ENCODE peak calls at places on chromosome 14, in nine cellular contexts. K is activated T-helper 1 cell treated with anti-CD3 and anti-CD28 coated beads, Interleukin-2, amount 50 U/mL, for 16 hours; H is NCI-H510A; U is islet precursor cell; D is amniotic stem cell; B is smooth muscle cell of the brain vasculature; L is astrocyte of the spinal cord; I is stimulated activated CD4-positive, alpha-beta T cell treated with anti-CD3 and anti-CD28 coated beads, Interleukin-1b, Interleukin-23, amount 100 ng/mL, for 1 hour; X is HEK293T. J is an unnamed sample.

GRCh38 chr14:93702946-93703345 is 85.3 kb downstream of the PRIMA1 start:
- DNase-seq in D (no peak), H (no peak), L (no peak), B (no peak), X (no peak), K (no peak), U (no peak), I (no peak), J (no peak)

GRCh38 chr14:50001146-50001998 is 108.5 kb downstream of the ARF6 start:
- DNase-seq in L (peak), K (peak), D (no peak), B (no peak), U (peak), H (peak), X (no peak), I (peak), J (no peak)

GRCh38 chr14:85437143-85437542 is 92.8 kb upstream of the FLRT2 start:
- DNase-seq in K (no peak), L (peak), I (no peak), U (peak), B (no peak), H (no peak), D (no peak), X (no peak), J (no peak)

GRCh38 chr14:71403673-71404072 is 496.4 kb downstream of the PCNX1 start:
- DNase-seq in B (no peak), K (no peak), D (no peak), I (no peak), H (peak), L (peak), X (peak), U (peak), J (no peak)

GRCh38 chr14:70121521-70121920 is 67.2 kb downstream of the SLC8A3 start:
- DNase-seq in K (no peak), D (no peak), I (no peak), U (no peak), L (no peak), H (no peak), X (no peak), B (no peak), J (no peak)

GRCh38 chr14:53510281-53510912 is 357.3 kb upstream of the DDHD1 start:
- DNase-seq in L (no peak), B (no peak), I (no peak), U (no peak), D (no peak), K (no peak), H (no peak), X (no peak), J (no peak)

GRCh38 chr14:91252901-91253794 is 8.6 kb upstream of the GPR68 start:
- DNase-seq in B (no peak), L (no peak), I (no peak), H (peak), K (no peak), U (peak), D (no peak), X (peak), J (no peak)

GRCh38 chr14:104239866-104240301 is 101.5 kb downstream of the KIF26A start:
- DNase-seq in B (no peak), U (peak), X (no peak), K (no peak), D (no peak), H (no peak), L (no peak), I (no peak), J (no peak)

GRCh38 chr14:81164167-81164774 is 56.5 kb downstream of the GTF2A1 start:
- DNase-seq in K (no peak), U (peak), I (no peak), B (no peak), H (peak), X (peak), D (peak), L (peak), J (peak)

GRCh38 chr14:100788517-100789365 is 37.2 kb upstream of the MEG3 start:
- DNase-seq in K (no peak), H (no peak), B (no peak), U (no peak), L (no peak), X (no peak), D (no peak), I (no peak), J (no peak)

GRCh38 chr14:94373708-94374107 is 14.7 kb downstream of the SERPINA1 start:
- DNase-seq in B (peak), L (peak), H (no peak), U (peak), D (peak), X (no peak), K (no peak), I (no peak), J (no peak)

GRCh38 chr14:67987596-67987995 is 168.0 kb downstream of the RAD51B start:
- DNase-seq in L (peak), B (peak), K (no peak), H (no peak), X (no peak), D (peak), U (no peak), I (no peak), J (no peak)

GRCh38 chr14:104436047-104436531 is 143.5 kb upstream of the C14orf180 start:
- DNase-seq in X (peak), K (no peak), L (peak), U (peak), D (no peak), H (no peak), I (no peak), B (no peak), J (no peak)

GRCh38 chr14:81412779-81413178 is 12.7 kb upstream of the STON2 start:
- DNase-seq in I (no peak), H (no peak), L (no peak), D (no peak), U (no peak), B (no peak), K (no peak), X (no peak), J (no peak)

GRCh38 chr14:85233756-85234545 is 296.0 kb upstream of the FLRT2 start:
- DNase-seq in L (peak), B (no peak), H (no peak), X (no peak), U (peak), I (no peak), D (no peak), K (no peak), J (no peak)

GRCh38 chr14:73887116-73887490 is 444 bp downstream of the ZNF410 start:
- DNase-seq in I (no peak), B (no peak), L (no peak), D (no peak), X (peak), U (no peak), K (no peak), H (no peak), J (peak)

GRCh38 chr14:24224618-24225071 is 7.5 kb downstream of the NEDD8 start:
- DNase-seq in K (no peak), L (peak), I (no peak), X (no peak), U (no peak), H (no peak), B (no peak), D (no peak), J (no peak)

GRCh38 chr14:73014105-73014504 is 12.8 kb downstream of the ZFYVE1 start:
- DNase-seq in I (no peak), D (peak), X (no peak), U (no peak), L (peak), H (no peak), K (no peak), B (no peak), J (no peak)

GRCh38 chr14:90785474-90785873 is 30.8 kb downstream of the TTC7B start:
- DNase-seq in U (peak), H (no peak), I (no peak), B (no peak), X (peak), D (no peak), L (peak), K (no peak), J (no peak)

GRCh38 chr14:67856806-67857205 is 37.2 kb downstream of the RAD51B start:
- DNase-seq in D (no peak), U (no peak), X (no peak), K (no peak), H (no peak), B (no peak), L (peak), I (no peak), J (no peak)

GRCh38 chr14:65336191-65336591 is 76.3 kb upstream of the FUT8 start:
- DNase-seq in K (no peak), H (no peak), U (peak), X (no peak), I (no peak), B (no peak), L (peak), D (peak), J (no peak)

GRCh38 chr14:58815781-58816297 is 178.1 kb downstream of the DACT1 start:
- DNase-seq in K (no peak), H (no peak), I (no peak), U (no peak), X (no peak), L (no peak), D (no peak), B (no peak), J (no peak)

GRCh38 chr14:37019488-37019887 is 152.9 kb downstream of the SLC25A21 start:
- DNase-seq in B (no peak), K (no peak), X (no peak), H (no peak), D (no peak), I (no peak), U (no peak), L (no peak), J (no peak)

GRCh38 chr14:73784988-73785313 is 66.7 kb upstream of the PTGR2 start:
- DNase-seq in B (no peak), D (no peak), L (no peak), H (no peak), X (no peak), K (no peak), U (no peak), I (no peak), J (no peak)

GRCh38 chr14:56666716-56667115 is 87.1 kb downstream of the TMEM260 start:
- DNase-seq in B (no peak), H (no peak), I (no peak), X (no peak), D (no peak), U (no peak), L (peak), K (no peak), J (no peak)

GRCh38 chr14:46574976-46575375 is 76.6 kb downstream of the RPL10L start:
- DNase-seq in K (no peak), U (no peak), H (no peak), D (no peak), L (no peak), B (no peak), X (no peak), I (no peak), J (no peak)

GRCh38 chr14:104171029-104171697 is 32.8 kb downstream of the KIF26A start:
- DNase-seq in X (no peak), L (no peak), B (no peak), K (no peak), I (no peak), H (no peak), D (no peak), U (peak), J (peak)

GRCh38 chr14:98120831-98121464 is 1151.0 kb downstream of the BCL11B start:
- DNase-seq in B (no peak), H (no peak), L (no peak), X (no peak), I (no peak), D (no peak), U (no peak), K (no peak), J (no peak)

GRCh38 chr14:69281450-69282169 is 21.7 kb downstream of the GALNT16 start:
- DNase-seq in L (no peak), K (no peak), D (no peak), I (no peak), H (peak), X (peak), U (no peak), B (no peak), J (no peak)

GRCh38 chr14:22556021-22556989 is 32.7 kb downstream of the DAD1 start:
- DNase-seq in K (peak), X (no peak), B (no peak), U (no peak), D (no peak), H (no peak), L (peak), I (peak), J (no peak)

GRCh38 chr14:58547649-58548048 is 90.1 kb upstream of the DACT1 start:
- DNase-seq in L (no peak), D (no peak), X (no peak), B (no peak), I (no peak), H (peak), U (no peak), K (no peak), J (no peak)

GRCh38 chr14:106115401-106115800 is 589.0 kb downstream of the TMEM121 start:
- DNase-seq in L (no peak), U (no peak), I (no peak), H (no peak), D (no peak), K (no peak), X (no peak), B (no peak), J (no peak)

GRCh38 chr14:104935955-104936354 is 11.3 kb downstream of the PLD4 start:
- DNase-seq in H (no peak), U (no peak), B (no peak), I (no peak), D (no peak), X (no peak), L (no peak), K (no peak), J (no peak)

GRCh38 chr14:105501504-105502291 is 10.7 kb downstream of the TEDC1 start:
- DNase-seq in B (no peak), I (no peak), X (no peak), H (no peak), K (no peak), L (no peak), U (no peak), D (no peak), J (no peak)

GRCh38 chr14:86683525-86683924 is 1153.6 kb downstream of the FLRT2 start:
- DNase-seq in D (no peak), U (no peak), H (no peak), I (no peak), L (no peak), X (no peak), B (no peak), K (no peak), J (no peak)

GRCh38 chr14:71261206-71261605 is 353.9 kb downstream of the PCNX1 start:
- DNase-seq in I (no peak), B (no peak), K (no peak), L (peak), U (no peak), D (no peak), X (no peak), H (no peak), J (no peak)

GRCh38 chr14:92568621-92569479 is 55.3 kb downstream of the RIN3 start:
- DNase-seq in I (no peak), U (no peak), B (no peak), L (no peak), D (no peak), X (no peak), H (no peak), K (no peak), J (no peak)

GRCh38 chr14:35050652-35051051 is 4.6 kb downstream of the FAM177A1 start:
- DNase-seq in B (no peak), U (no peak), X (no peak), L (peak), D (no peak), K (no peak), I (no peak), H (no peak), J (peak)

GRCh38 chr14:59086241-59086899 is 102.1 kb upstream of the DAAM1 start:
- DNase-seq in H (no peak), B (no peak), L (peak), I (no peak), K (no peak), D (no peak), X (no peak), U (no peak), J (no peak)